ENCODE peak calls at places on chromosomes 16 and 17, in four cellular contexts. M is body of pancreas, N is GM06990, I is stomach. L is an unnamed sample.

GRCh38 chr17:44376124-44376523 is 12.5 kb upstream of the FAM171A2 start:
- DNase-seq in M (no peak), N (no peak), I (no peak), L (peak)

GRCh38 chr17:17494499-17495447 is 1.4 kb downstream of the RASD1 start:
- DNase-seq in M (peak), N (no peak), I (peak), L (no peak)

GRCh38 chr17:1040216-1040600 is 43.3 kb downstream of the TIMM22 start:
- DNase-seq in M (no peak), N (no peak), I (no peak), L (no peak)

GRCh38 chr16:67279296-67280089 is at the start of gene PLEKHG4:
- DNase-seq in M (peak), N (peak), I (peak), L (peak)

GRCh38 chr17:47687748-47688147 is 6.2 kb upstream of the TBKBP1 start:
- DNase-seq in M (no peak), N (no peak), I (no peak), L (peak)

GRCh38 chr16:56591377-56592060 is 2.2 kb downstream of the MT3 start:
- DNase-seq in M (no peak), N (no peak), I (no peak), L (no peak)

GRCh38 chr16:27515874-27516353 is 33.8 kb downstream of the GTF3C1 start:
- DNase-seq in M (peak), N (no peak), I (peak), L (peak)

GRCh38 chr16:10579965-10580918 is at the start of gene EMP2:
- DNase-seq in M (peak), N (no peak), I (peak), L (peak)

GRCh38 chr17:64420143-64420670 is 28.7 kb upstream of the MILR1 start:
- DNase-seq in M (peak), N (no peak), I (no peak), L (peak)

GRCh38 chr17:50183439-50184001 is 17.7 kb downstream of the SGCA start:
- DNase-seq in M (no peak), N (no peak), I (no peak), L (no peak)

GRCh38 chr16:5428932-5429331 is 331.3 kb upstream of the EEF2KMT start:
- DNase-seq in M (no peak), N (no peak), I (no peak), L (no peak)
- TF ChIP-seq CTCF in M (no peak), N (peak), I (no peak), L (no peak)

DNA sequence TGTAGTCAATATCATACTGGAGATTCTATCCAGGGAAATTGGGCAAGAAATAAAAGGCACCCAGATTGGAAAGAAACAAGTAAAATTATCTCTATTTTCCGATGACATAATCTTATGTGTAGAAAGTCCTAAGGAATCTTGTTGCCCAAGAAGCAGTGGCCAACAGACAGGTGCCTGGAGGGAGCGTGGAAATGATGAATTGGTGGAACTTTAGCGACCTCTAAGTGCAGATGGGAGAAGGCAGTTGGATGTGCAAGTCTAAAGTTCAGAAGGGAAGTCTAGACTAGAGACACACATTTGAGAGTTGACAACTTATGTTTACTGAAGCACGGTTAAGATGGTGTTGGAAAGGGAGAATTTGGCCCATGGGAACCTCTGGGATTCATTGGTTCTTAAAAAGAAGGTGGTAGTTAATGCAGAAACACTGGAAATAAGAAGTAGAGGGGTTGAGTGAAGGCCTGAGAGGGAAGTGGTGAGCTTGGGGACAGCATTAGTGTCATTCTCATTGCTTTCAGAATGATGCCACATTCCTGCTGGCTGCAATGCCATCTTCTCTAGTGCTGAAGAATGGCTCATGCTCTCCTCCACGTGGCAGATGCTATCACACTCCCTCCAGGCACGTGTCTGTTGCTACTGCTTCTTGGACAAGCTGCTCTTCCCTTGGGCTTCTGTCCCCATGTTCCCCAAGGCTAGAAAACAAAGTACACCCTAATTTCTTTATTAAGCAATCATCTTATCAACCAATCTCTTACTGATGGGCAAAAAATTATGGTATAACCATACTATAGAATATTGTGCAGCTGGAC is 24.0 kb downstream of the TAT start:
- DNase-seq in M (no peak), N (no peak), I (no peak), L (peak)
- TF ChIP-seq CTCF in M (no peak), N (peak), I (no peak), L (no peak)

DNA sequence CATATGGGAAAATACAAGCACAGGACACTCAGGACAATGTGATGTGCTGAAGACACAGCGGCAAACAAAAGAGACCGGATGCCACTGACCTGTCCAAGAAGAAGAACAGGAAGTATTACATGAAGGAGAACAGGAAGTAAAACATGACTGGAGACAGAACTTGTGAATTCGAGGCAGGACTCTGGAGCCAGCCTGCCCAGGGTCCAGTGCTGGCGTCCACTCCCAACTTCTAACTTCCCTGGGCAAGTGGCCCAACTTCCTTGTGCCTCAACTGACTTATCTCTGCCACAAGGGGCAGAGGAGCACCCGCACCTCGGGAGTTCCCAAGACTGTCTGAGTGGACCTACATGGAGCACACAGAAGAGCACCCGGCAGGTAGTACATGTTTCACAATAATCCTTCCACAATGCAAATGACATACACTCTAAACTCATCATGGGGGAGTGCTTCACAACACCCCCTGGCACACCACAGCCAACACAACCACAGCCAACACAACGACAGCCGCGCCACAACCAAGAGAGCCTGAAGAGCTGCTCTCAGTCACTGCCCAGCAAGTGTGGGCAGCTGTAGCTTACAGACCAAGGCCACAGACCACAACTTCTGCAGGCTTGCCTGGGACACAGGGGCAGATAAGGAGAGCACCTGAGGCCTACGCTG is 36.6 kb downstream of the ANKRD11 start:
- DNase-seq in M (peak), N (no peak), I (peak), L (peak)
- TF ChIP-seq CTCF in M (peak), N (no peak), I (peak), L (peak)

GRCh38 chr16:635573-636205 is 416 bp downstream of the METTL26 start:
- DNase-seq in M (no peak), N (no peak), I (no peak), L (no peak)

GRCh38 chr16:637081-638018 is 1.2 kb upstream of the METTL26 start:
- DNase-seq in M (peak), N (no peak), I (peak), L (peak)

GRCh38 chr16:634996-635395 is 1.1 kb downstream of the METTL26 start:
- DNase-seq in M (no peak), N (no peak), I (no peak), L (no peak)

GRCh38 chr16:638034-638543 is 2.0 kb upstream of the METTL26 start:
- DNase-seq in M (peak), N (no peak), I (no peak), L (no peak)

DNA sequence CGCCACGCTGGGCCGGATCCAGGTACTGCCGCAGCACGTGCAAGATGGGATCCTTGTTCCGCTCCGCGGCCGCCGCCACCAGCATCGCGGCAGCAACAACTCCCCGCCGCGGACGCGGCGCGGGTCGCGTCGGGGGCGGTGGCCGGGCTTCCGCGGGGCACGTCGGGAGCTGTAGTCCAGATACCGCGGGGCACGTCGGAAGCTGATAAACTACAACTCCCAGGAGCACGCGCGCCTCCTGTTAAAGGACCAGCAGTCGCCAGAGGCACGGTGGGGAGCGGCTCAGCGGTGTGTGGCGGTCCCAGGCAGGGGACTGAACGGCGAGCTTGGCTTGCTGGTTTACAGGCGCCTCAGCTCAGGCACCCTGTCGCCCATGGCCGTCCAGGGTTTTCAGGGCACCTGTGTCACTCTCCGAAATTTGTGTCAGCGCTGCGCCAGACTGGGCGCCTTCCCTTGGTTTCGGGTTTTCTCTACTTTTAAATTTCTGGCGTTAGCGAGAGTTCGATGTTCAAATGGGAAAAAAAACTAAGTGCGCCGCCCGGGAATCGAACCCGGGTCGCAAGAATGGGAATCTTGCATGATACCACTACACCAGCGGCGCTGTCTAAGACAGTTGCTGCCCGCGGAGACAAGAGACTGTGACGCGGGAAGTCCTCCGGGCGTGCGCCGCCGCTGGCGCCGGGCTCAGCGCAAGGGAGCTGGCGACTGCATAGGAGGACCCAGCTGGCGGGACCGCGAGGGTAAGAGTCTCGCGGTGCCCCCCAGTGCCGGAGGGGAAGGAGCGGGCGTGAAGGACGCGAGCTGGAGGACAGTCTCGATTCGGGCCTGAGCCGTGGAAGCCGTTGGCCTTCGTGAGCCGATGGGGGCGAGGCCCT is at the start of gene METTL26:
- DNase-seq in M (peak), N (peak), I (peak), L (peak)
- TF ChIP-seq CTCF in M (peak), N (no peak), I (no peak), L (no peak)

GRCh38 chr17:28405632-28406477 is at the start of gene SLC46A1:
- DNase-seq in M (peak), N (peak), I (peak), L (peak)
- TF ChIP-seq CTCF in M (no peak), N (no peak), I (no peak), L (no peak)

L was measured in MCF 10A.